ENCODE peak calls at places on chromosomes 5 and 9, in four cellular contexts. P, I, T and S are unnamed samples.
A peak's percentile ranks its signal among the peaks of the same experiment; 100 is the strongest.

GRCh38 chr5:42496397-42497156 is 73.3 kb downstream of the GHR start:
- DNase-seq in P (no peak), I (no peak), T (no peak), S (no peak)

GRCh38 chr9:10000669-10001068 is 612.1 kb downstream of the PTPRD start:
- DNase-seq in P (no peak), I (no peak), T (no peak), S (no peak)

GRCh38 chr9:36597412-36598178 is 24.9 kb downstream of the MELK start:
- DNase-seq in P (peak; percentile 79), I (peak; percentile 33), T (no peak), S (peak; percentile 48)

GRCh38 chr5:111028865-111029264 is 42.6 kb upstream of the TSLP start:
- DNase-seq in P (no peak), I (no peak), T (no peak), S (no peak)

GRCh38 chr9:111036068-111036789 is 2.0 kb downstream of the LPAR1 start:
- DNase-seq in P (peak; percentile 74), I (no peak), T (no peak), S (peak; percentile 47)

GRCh38 chr9:116525611-116526010 is 161.5 kb upstream of the TRIM32 start:
- DNase-seq in P (no peak), I (no peak), T (no peak), S (no peak)

GRCh38 chr5:132813599-132814440 is 718 bp downstream of the SOWAHA start:
- DNase-seq in P (peak; percentile 59), I (peak; percentile 22), T (no peak), S (no peak)

GRCh38 chr5:54905942-54906537 is 79.4 kb downstream of the ESM1 start:
- DNase-seq in P (peak; percentile 21), I (peak; percentile 71), T (no peak), S (peak; percentile 67)

GRCh38 chr9:119701651-119702050 is 332.4 kb upstream of the BRINP1 start:
- DNase-seq in P (no peak), I (no peak), T (no peak), S (no peak)

GRCh38 chr5:12230659-12231058 is 326.4 kb upstream of the CTNND2 start:
- DNase-seq in P (no peak), I (no peak), T (no peak), S (no peak)